ENCODE peak calls at places on chromosomes 5 and 9, in nine cellular contexts. Z is CD8-positive, alpha-beta T cell; S is glutamatergic neuron; R is coronary artery; P is OCI-LY7; N is central memory CD8-positive, alpha-beta T cell; G is GM23338; A is NCI-H1092 treated with DMSO at 0.1 percent for 48 hours; J is Calu3. O is an unnamed sample.

GRCh38 chr5:150497274-150497988 is 10.5 kb upstream of the NDST1 start:
- DNase-seq in A (peak), R (peak), S (peak), N (no peak), P (no peak), J (peak), Z (no peak), G (no peak), O (peak)

GRCh38 chr9:22170162-22170932 is 161.2 kb upstream of the CDKN2B start:
- DNase-seq in P (no peak), A (no peak), J (no peak), R (no peak), G (no peak), S (no peak), Z (no peak), N (no peak), O (no peak)

GRCh38 chr9:133146746-133147411 is 16.8 kb downstream of the GBGT1 start:
- DNase-seq in J (no peak), P (no peak), R (no peak), S (peak), G (no peak), N (no peak), Z (no peak), A (no peak), O (no peak)

GRCh38 chr9:122374885-122375420 is 4.1 kb downstream of the PTGS1 start:
- DNase-seq in N (no peak), G (peak), S (no peak), R (no peak), Z (no peak), J (no peak), P (no peak), A (no peak), O (peak)

GRCh38 chr9:88462191-88462590 is 72.8 kb upstream of the NXNL2 start:
- DNase-seq in N (no peak), S (no peak), R (no peak), P (no peak), J (no peak), G (no peak), Z (no peak), A (no peak), O (no peak)

GRCh38 chr5:8429778-8430758 is 561.1 kb downstream of the MTRR start:
- DNase-seq in P (no peak), N (no peak), A (no peak), G (no peak), S (no peak), R (no peak), J (no peak), Z (no peak), O (no peak)

GRCh38 chr9:36276840-36277239 is 18.6 kb upstream of the GNE start:
- DNase-seq in A (no peak), Z (no peak), P (no peak), J (peak), R (no peak), G (peak), N (no peak), S (no peak), O (peak)

GRCh38 chr9:91945277-91946074 is 4.6 kb downstream of the ROR2 start:
- DNase-seq in N (no peak), J (no peak), P (no peak), Z (no peak), G (peak), S (no peak), R (no peak), A (peak), O (peak)